ENCODE peak calls at places on chromosomes 3 and 15, in five cellular contexts. T, I, L, M and Y are unnamed samples.
A peak's percentile ranks its signal among the peaks of the same experiment; 100 is the strongest.

GRCh38 chr3:46733026-46733800 is 15.5 kb upstream of the PRSS50 start:
- DNase-seq in T (no peak), I (peak; percentile 1), L (no peak), M (no peak), Y (no peak)

GRCh38 chr3:15102833-15103232 is 3.9 kb upstream of the RBSN start:
- DNase-seq in T (no peak), I (peak; percentile 46), L (no peak), M (no peak), Y (no peak)

GRCh38 chr3:143511174-143511879 is 336.9 kb downstream of the SLC9A9 start:
- DNase-seq in T (no peak), I (no peak), L (no peak), M (no peak), Y (no peak)

GRCh38 chr15:37111427-37111717 is 11.0 kb upstream of the MEIS2 start:
- DNase-seq in T (no peak), I (no peak), L (no peak), M (no peak), Y (no peak)

GRCh38 chr15:31403606-31404005 is 77.0 kb downstream of the KLF13 start:
- DNase-seq in T (no peak), I (no peak), L (peak; percentile 60), M (no peak), Y (no peak)

GRCh38 chr15:90690585-90690984 is 26.6 kb upstream of the BLM start:
- DNase-seq in T (no peak), I (no peak), L (no peak), M (no peak), Y (no peak)

GRCh38 chr3:59769132-59769531 is 719.3 kb upstream of the CFAP20DC start:
- DNase-seq in T (no peak), I (no peak), L (no peak), M (no peak), Y (no peak)

GRCh38 chr3:53996153-53996861 is 104.6 kb upstream of the SELENOK start:
- DNase-seq in T (no peak), I (no peak), L (no peak), M (no peak), Y (no peak)

GRCh38 chr3:61997112-61997511 is 376.2 kb downstream of the FEZF2 start:
- DNase-seq in T (no peak), I (no peak), L (no peak), M (no peak), Y (no peak)

GRCh38 chr15:92951800-92952199 is 51.7 kb downstream of the CHD2 start:
- DNase-seq in T (no peak), I (no peak), L (no peak), M (no peak), Y (no peak)

GRCh38 chr3:124250053-124250452 is 258.1 kb upstream of the ROPN1 start:
- DNase-seq in T (no peak), I (peak; percentile 20), L (no peak), M (no peak), Y (no peak)

GRCh38 chr3:49013738-49014660 is 4.4 kb downstream of the DALRD3 start:
- DNase-seq in T (no peak), I (no peak), L (no peak), M (no peak), Y (no peak)

GRCh38 chr3:12588039-12588673 is 31.3 kb downstream of the MKRN2 start:
- DNase-seq in T (no peak), I (no peak), L (no peak), M (no peak), Y (no peak)

GRCh38 chr15:85973584-85974347 is 105.9 kb upstream of the AGBL1 start:
- DNase-seq in T (no peak), I (no peak), L (no peak), M (peak; percentile 10), Y (no peak)

GRCh38 chr3:44478055-44478468 is 592 bp upstream of the ZNF445 start:
- DNase-seq in T (no peak), I (no peak), L (no peak), M (no peak), Y (no peak)